ENCODE peak calls at places on chromosomes 2 and 18, in five cellular contexts. T is left lung; Q is B cell; X is CD8-positive, alpha-beta T cell; P is fibroblast of lung. H is an unnamed sample.

GRCh38 chr2:37898448-37898847 is 26.6 kb upstream of the RMDN2 start:
- DNase-seq in T (no peak), Q (no peak), X (no peak), P (no peak), H (no peak)

GRCh38 chr2:96259497-96259921 is 6.3 kb downstream of the TMEM127 start:
- DNase-seq in T (no peak), Q (no peak), X (no peak), P (no peak), H (no peak)

GRCh38 chr2:55809875-55810620 is 113.5 kb downstream of the EFEMP1 start:
- DNase-seq in T (no peak), Q (no peak), X (no peak), P (peak), H (no peak)

GRCh38 chr2:158778243-158778642 is 16.9 kb upstream of the DAPL1 start:
- DNase-seq in T (no peak), Q (no peak), X (no peak), P (no peak), H (no peak)

GRCh38 chr2:43220982-43221659 is 5.3 kb downstream of the ZFP36L2 start:
- DNase-seq in T (peak), Q (no peak), X (peak), P (peak), H (no peak)

GRCh38 chr2:85237849-85238570 is 89.8 kb downstream of the TGOLN2 start:
- DNase-seq in T (peak), Q (no peak), X (no peak), P (no peak), H (no peak)

GRCh38 chr2:31079665-31080064 is 58.6 kb downstream of the GALNT14 start:
- DNase-seq in T (no peak), Q (no peak), X (no peak), P (no peak), H (no peak)

GRCh38 chr2:204187513-204188088 is 251.0 kb downstream of the ICOS start:
- DNase-seq in T (no peak), Q (no peak), X (no peak), P (no peak), H (no peak)

GRCh38 chr2:110888401-110888800 is 156.0 kb downstream of the ACOXL start:
- DNase-seq in T (no peak), Q (no peak), X (no peak), P (no peak), H (no peak)

GRCh38 chr18:54647176-54647575 is 56.1 kb downstream of the DYNAP start:
- DNase-seq in T (no peak), Q (no peak), X (no peak), P (peak), H (peak)
- TF ChIP-seq CTCF in T (peak), Q (no peak), X (no peak), P (no peak), H (no peak)

GRCh38 chr18:644395-645004 is 13.0 kb upstream of the TYMS start:
- DNase-seq in T (no peak), Q (no peak), X (no peak), P (no peak), H (no peak)
- TF ChIP-seq CTCF in T (no peak), Q (no peak), X (no peak), P (no peak), H (no peak)

GRCh38 chr2:21363364-21363763 is 239.6 kb downstream of the TDRD15 start:
- DNase-seq in T (no peak), Q (no peak), X (no peak), P (no peak), H (no peak)
- TF ChIP-seq CTCF in T (no peak), Q (no peak), X (no peak), P (no peak), H (no peak)

GRCh38 chr18:22704627-22704918 is 228.6 kb upstream of the RBBP8 start:
- DNase-seq in T (no peak), Q (no peak), X (no peak), P (no peak), H (no peak)
- TF ChIP-seq CTCF in T (no peak), Q (peak), X (no peak), P (no peak), H (no peak)

GRCh38 chr18:22560797-22561196 is 143.1 kb upstream of the CTAGE1 start:
- DNase-seq in T (no peak), Q (no peak), X (no peak), P (no peak), H (no peak)

GRCh38 chr18:22558945-22559385 is 141.2 kb upstream of the CTAGE1 start:
- DNase-seq in T (peak), Q (no peak), X (no peak), P (peak), H (no peak)

GRCh38 chr18:22557160-22557941 is 139.6 kb upstream of the CTAGE1 start:
- DNase-seq in T (no peak), Q (no peak), X (no peak), P (no peak), H (no peak)

GRCh38 chr18:22560283-22560627 is 142.5 kb upstream of the CTAGE1 start:
- DNase-seq in T (no peak), Q (no peak), X (no peak), P (no peak), H (no peak)

DNA sequence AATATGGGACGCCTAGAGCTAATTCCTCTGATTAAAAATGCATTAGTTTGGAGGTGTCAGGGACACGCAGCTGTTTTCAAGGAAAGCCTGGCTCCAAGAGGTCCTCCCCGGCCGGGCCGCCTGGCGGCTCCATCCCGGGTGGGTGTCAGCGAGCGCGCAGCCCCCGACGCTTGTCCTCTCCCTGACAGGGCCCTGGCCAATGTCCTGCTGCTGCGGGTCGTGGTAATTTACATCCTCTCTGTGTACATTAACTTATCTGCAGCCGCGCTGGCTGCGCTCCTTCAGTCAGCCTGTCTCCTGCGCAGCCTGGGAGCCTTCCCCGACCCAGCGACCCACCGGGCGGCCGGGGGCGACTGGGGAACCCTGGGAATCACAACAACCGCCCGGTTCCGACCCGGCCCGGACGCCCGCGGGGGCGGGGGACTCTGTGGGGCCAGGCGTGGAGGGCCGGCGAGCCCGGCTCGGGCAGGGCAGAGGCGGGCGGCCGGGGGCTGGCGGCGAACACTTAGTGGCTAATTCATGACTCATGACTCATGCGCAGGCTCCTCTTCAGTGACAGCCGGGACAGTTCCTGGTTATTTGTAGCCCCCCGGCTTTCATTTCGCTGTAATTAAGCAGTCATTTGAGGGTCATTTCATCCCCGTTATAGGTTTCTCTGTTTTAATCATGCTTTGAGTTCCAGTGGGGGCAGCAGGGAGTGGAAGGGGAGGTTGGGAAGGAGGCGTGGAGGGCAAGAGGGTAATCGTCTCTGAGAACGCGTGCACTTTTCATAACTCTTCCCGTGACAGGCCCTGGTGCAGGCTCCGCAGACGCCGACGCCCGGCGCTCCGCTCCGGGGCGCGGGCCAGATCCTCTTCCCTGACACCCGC is 141.9 kb upstream of the CTAGE1 start:
- DNase-seq in T (peak), Q (peak), X (peak), P (peak), H (peak)
- TF ChIP-seq CTCF in T (peak), Q (no peak), X (no peak), P (peak), H (no peak)

DNA sequence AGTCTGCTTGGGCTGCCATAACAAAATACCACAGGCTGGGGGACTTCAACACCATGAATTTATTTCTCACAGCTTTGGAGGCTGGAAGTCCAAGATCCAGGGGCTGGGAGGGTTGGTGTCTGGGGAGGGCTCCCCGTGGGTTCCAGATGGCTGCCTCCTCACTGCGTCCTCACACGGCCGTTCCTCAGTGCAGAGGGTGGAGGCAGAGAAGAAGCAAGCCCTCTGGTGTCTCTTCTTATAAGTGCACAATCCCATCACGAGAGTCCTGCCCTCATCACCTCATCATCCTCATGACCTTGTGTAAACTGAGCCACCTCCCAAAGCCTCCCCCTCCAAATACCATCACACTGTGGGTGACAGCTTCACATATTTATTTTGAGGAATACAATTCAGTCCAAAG is 26.3 kb downstream of the TMEM163 start:
- DNase-seq in T (no peak), Q (no peak), X (no peak), P (no peak), H (no peak)
- TF ChIP-seq CTCF in T (no peak), Q (no peak), X (peak), P (no peak), H (no peak)

DNA sequence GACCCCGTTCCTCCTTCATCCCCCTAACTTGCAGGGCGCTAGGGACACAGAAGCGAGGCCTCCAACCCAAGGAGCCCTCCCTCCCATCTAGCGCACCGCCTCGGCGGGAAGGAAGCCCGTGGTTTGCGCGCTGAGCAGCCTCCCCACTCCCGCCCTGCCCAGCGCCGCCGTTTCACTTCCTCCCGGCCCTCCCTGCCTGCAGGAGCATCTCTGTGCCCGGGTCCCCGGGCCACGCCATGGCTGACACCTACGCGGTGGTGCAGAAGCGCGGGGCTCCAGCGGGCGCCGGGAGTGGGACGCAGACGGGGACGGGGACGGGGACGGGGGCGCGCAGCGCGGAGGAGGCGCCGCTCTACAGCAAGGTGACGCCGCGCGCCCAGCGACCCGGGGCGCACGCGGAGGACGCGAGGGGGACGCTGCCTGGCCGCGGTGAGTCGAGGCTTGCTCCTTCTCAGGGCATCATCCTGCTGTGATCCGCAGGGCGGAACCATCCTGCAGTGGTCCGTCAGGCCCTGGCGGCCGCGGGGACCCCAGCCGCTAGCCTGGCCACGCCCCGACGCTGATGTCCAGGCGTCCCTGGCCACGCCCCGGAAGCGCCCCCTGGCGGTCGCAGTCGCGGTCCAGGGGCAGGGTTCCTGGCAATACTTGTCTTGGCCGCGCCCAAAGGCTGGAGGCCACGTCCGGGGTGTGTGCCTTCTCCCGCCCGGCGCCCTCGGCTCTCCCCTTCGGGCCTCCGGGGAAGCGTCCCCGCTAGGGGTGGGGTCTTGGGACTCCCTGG is 16.4 kb downstream of the PTPN18 start:
- DNase-seq in T (peak), Q (peak), X (peak), P (peak), H (peak)
- TF ChIP-seq CTCF in T (peak), Q (peak), X (no peak), P (peak), H (peak)